ENCODE peak calls at places on chromosomes 2 and 18, in nine cellular contexts. One of them, this sample, is unnamed. For H3K4me1, the result is how much of the 10 kb centered on the place peaks cover.

GRCh38 chr2:241035818-241036396 is 37.5 kb downstream of the SNED1 start:
- DNase-seq in GM23248: no peak
- DNase-seq in endodermal cell: no peak
- DNase-seq in CD8-positive, alpha-beta memory T cell: peak
- DNase-seq in lung: no peak
- DNase-seq in PC-3: no peak
- DNase-seq in DND-41: no peak
- DNase-seq in body of pancreas: no peak
- DNase-seq in heart left ventricle: no peak
- DNase-seq in this sample: no peak

GRCh38 chr2:221673248-221673647 is 101.1 kb upstream of the EPHA4 start:
- DNase-seq in GM23248: peak
- DNase-seq in endodermal cell: no peak
- DNase-seq in CD8-positive, alpha-beta memory T cell: no peak
- DNase-seq in lung: no peak
- DNase-seq in PC-3: peak
- DNase-seq in DND-41: no peak
- DNase-seq in body of pancreas: no peak
- DNase-seq in heart left ventricle: no peak
- DNase-seq in this sample: no peak

GRCh38 chr2:201664334-201664733 is 21.0 kb upstream of the TMEM237 start:
- DNase-seq in GM23248: no peak
- DNase-seq in endodermal cell: no peak
- DNase-seq in CD8-positive, alpha-beta memory T cell: no peak
- DNase-seq in lung: no peak
- DNase-seq in PC-3: no peak
- DNase-seq in DND-41: no peak
- DNase-seq in body of pancreas: no peak
- DNase-seq in heart left ventricle: no peak
- DNase-seq in this sample: no peak

GRCh38 chr2:219057709-219058540 is 2.8 kb downstream of the IHH start:
- DNase-seq in GM23248: peak
- DNase-seq in endodermal cell: peak
- DNase-seq in CD8-positive, alpha-beta memory T cell: peak
- DNase-seq in lung: peak
- DNase-seq in PC-3: peak
- DNase-seq in DND-41: peak
- DNase-seq in body of pancreas: peak
- DNase-seq in heart left ventricle: peak
- DNase-seq in this sample: no peak

GRCh38 chr2:191376981-191377629 is 131.9 kb downstream of the MYO1B start:
- DNase-seq in GM23248: peak
- DNase-seq in endodermal cell: peak
- DNase-seq in CD8-positive, alpha-beta memory T cell: no peak
- DNase-seq in lung: peak
- DNase-seq in PC-3: peak
- DNase-seq in DND-41: peak
- DNase-seq in body of pancreas: peak
- DNase-seq in heart left ventricle: peak
- DNase-seq in this sample: no peak

GRCh38 chr2:131076707-131077106 is 16.6 kb downstream of the FAM168B start:
- DNase-seq in GM23248: no peak
- DNase-seq in endodermal cell: peak
- DNase-seq in CD8-positive, alpha-beta memory T cell: no peak
- DNase-seq in lung: no peak
- DNase-seq in PC-3: no peak
- DNase-seq in DND-41: no peak
- DNase-seq in body of pancreas: no peak
- DNase-seq in heart left ventricle: no peak
- DNase-seq in this sample: no peak

GRCh38 chr18:49023281-49023937 is 72.6 kb upstream of the SMAD7 start:
- DNase-seq in GM23248: no peak
- DNase-seq in endodermal cell: no peak
- DNase-seq in CD8-positive, alpha-beta memory T cell: no peak
- DNase-seq in lung: no peak
- DNase-seq in PC-3: no peak
- DNase-seq in DND-41: peak
- DNase-seq in body of pancreas: no peak
- DNase-seq in heart left ventricle: no peak
- DNase-seq in this sample: peak

GRCh38 chr2:60581461-60582282 is 28.2 kb upstream of the BCL11A start:
- DNase-seq in GM23248: peak
- DNase-seq in endodermal cell: peak
- DNase-seq in CD8-positive, alpha-beta memory T cell: peak
- DNase-seq in lung: peak
- DNase-seq in PC-3: peak
- DNase-seq in DND-41: peak
- DNase-seq in body of pancreas: peak
- DNase-seq in heart left ventricle: peak
- DNase-seq in this sample: peak

GRCh38 chr18:37314534-37314933 is 251.1 kb downstream of the CELF4 start:
- DNase-seq in GM23248: no peak
- DNase-seq in endodermal cell: peak
- DNase-seq in CD8-positive, alpha-beta memory T cell: no peak
- DNase-seq in lung: no peak
- DNase-seq in PC-3: no peak
- DNase-seq in DND-41: no peak
- DNase-seq in body of pancreas: no peak
- DNase-seq in heart left ventricle: no peak
- DNase-seq in this sample: no peak

GRCh38 chr18:33749831-33750230 is 171.8 kb downstream of the ASXL3 start:
- DNase-seq in GM23248: no peak
- DNase-seq in endodermal cell: peak
- DNase-seq in CD8-positive, alpha-beta memory T cell: no peak
- DNase-seq in lung: no peak
- DNase-seq in PC-3: no peak
- DNase-seq in DND-41: no peak
- DNase-seq in body of pancreas: no peak
- DNase-seq in heart left ventricle: no peak
- DNase-seq in this sample: no peak

GRCh38 chr18:55264108-55264507 is 304.8 kb upstream of the CCDC68 start:
- DNase-seq in GM23248: no peak
- DNase-seq in endodermal cell: no peak
- DNase-seq in CD8-positive, alpha-beta memory T cell: no peak
- DNase-seq in lung: no peak
- DNase-seq in PC-3: no peak
- DNase-seq in DND-41: no peak
- DNase-seq in body of pancreas: no peak
- DNase-seq in heart left ventricle: no peak
- DNase-seq in this sample: no peak

GRCh38 chr18:55268146-55268545 is 308.9 kb upstream of the CCDC68 start:
- DNase-seq in GM23248: no peak
- DNase-seq in endodermal cell: no peak
- DNase-seq in CD8-positive, alpha-beta memory T cell: no peak
- DNase-seq in lung: no peak
- DNase-seq in PC-3: no peak
- DNase-seq in DND-41: no peak
- DNase-seq in body of pancreas: no peak
- DNase-seq in heart left ventricle: no peak
- DNase-seq in this sample: no peak

GRCh38 chr18:55266981-55267380 is 307.7 kb upstream of the CCDC68 start:
- DNase-seq in GM23248: peak
- DNase-seq in endodermal cell: no peak
- DNase-seq in CD8-positive, alpha-beta memory T cell: no peak
- DNase-seq in lung: no peak
- DNase-seq in PC-3: no peak
- DNase-seq in DND-41: no peak
- DNase-seq in body of pancreas: no peak
- DNase-seq in heart left ventricle: no peak
- DNase-seq in this sample: no peak

GRCh38 chr18:55265130-55265675 is 305.9 kb upstream of the CCDC68 start:
- DNase-seq in GM23248: no peak
- DNase-seq in endodermal cell: no peak
- DNase-seq in CD8-positive, alpha-beta memory T cell: no peak
- DNase-seq in lung: no peak
- DNase-seq in PC-3: no peak
- DNase-seq in DND-41: no peak
- DNase-seq in body of pancreas: no peak
- DNase-seq in heart left ventricle: no peak
- DNase-seq in this sample: no peak

GRCh38 chr18:55265916-55266488 is 306.7 kb upstream of the CCDC68 start:
- DNase-seq in GM23248: peak
- DNase-seq in endodermal cell: no peak
- DNase-seq in CD8-positive, alpha-beta memory T cell: no peak
- DNase-seq in lung: no peak
- DNase-seq in PC-3: peak
- DNase-seq in DND-41: no peak
- DNase-seq in body of pancreas: no peak
- DNase-seq in heart left ventricle: no peak
- DNase-seq in this sample: no peak
- H3K4me1 ChIP-seq in GM23248: under half
- H3K4me1 ChIP-seq in endodermal cell: under half
- H3K4me1 ChIP-seq in CD8-positive, alpha-beta memory T cell: under half
- H3K4me1 ChIP-seq in lung: under half
- H3K4me1 ChIP-seq in PC-3: under half
- H3K4me1 ChIP-seq in DND-41: under half
- H3K4me1 ChIP-seq in body of pancreas: under half
- H3K4me1 ChIP-seq in heart left ventricle: under half
- H3K4me1 ChIP-seq in this sample: under half

GRCh38 chr18:58954986-58955385 is 90.3 kb downstream of the ZNF532 start:
- DNase-seq in GM23248: no peak
- DNase-seq in endodermal cell: no peak
- DNase-seq in CD8-positive, alpha-beta memory T cell: no peak
- DNase-seq in lung: no peak
- DNase-seq in PC-3: no peak
- DNase-seq in DND-41: no peak
- DNase-seq in body of pancreas: no peak
- DNase-seq in heart left ventricle: no peak
- DNase-seq in this sample: no peak

GRCh38 chr18:58955738-58956137 is 91.1 kb downstream of the ZNF532 start:
- DNase-seq in GM23248: peak
- DNase-seq in endodermal cell: no peak
- DNase-seq in CD8-positive, alpha-beta memory T cell: no peak
- DNase-seq in lung: no peak
- DNase-seq in PC-3: no peak
- DNase-seq in DND-41: no peak
- DNase-seq in body of pancreas: peak
- DNase-seq in heart left ventricle: no peak
- DNase-seq in this sample: no peak

GRCh38 chr18:58952303-58952702 is 87.6 kb downstream of the ZNF532 start:
- DNase-seq in GM23248: no peak
- DNase-seq in endodermal cell: no peak
- DNase-seq in CD8-positive, alpha-beta memory T cell: no peak
- DNase-seq in lung: no peak
- DNase-seq in PC-3: no peak
- DNase-seq in DND-41: no peak
- DNase-seq in body of pancreas: no peak
- DNase-seq in heart left ventricle: no peak
- DNase-seq in this sample: no peak

GRCh38 chr18:58953627-58954026 is 89.0 kb downstream of the ZNF532 start:
- DNase-seq in GM23248: no peak
- DNase-seq in endodermal cell: no peak
- DNase-seq in CD8-positive, alpha-beta memory T cell: no peak
- DNase-seq in lung: no peak
- DNase-seq in PC-3: no peak
- DNase-seq in DND-41: no peak
- DNase-seq in body of pancreas: peak
- DNase-seq in heart left ventricle: peak
- DNase-seq in this sample: no peak

DNA sequence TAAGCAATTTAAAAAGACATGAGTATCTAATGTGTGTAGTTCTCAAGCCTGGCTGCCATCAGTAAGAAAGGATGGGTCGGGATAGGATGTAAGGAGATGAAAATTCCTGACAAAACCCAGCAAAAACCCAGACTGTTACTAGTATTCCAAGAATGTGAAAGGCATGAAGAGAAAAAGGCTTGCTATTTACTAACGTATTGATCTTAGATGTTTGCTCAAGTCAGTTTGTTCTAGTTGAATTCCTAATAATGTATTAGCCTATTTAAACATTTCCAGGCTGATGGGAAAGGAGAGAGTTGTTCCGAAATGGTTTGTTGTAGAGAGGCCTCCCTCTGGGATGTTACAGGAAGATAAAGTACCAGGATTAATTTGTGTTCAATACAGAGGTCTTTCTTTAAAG is 88.2 kb downstream of the ZNF532 start:
- DNase-seq in GM23248: no peak
- DNase-seq in endodermal cell: no peak
- DNase-seq in CD8-positive, alpha-beta memory T cell: no peak
- DNase-seq in lung: no peak
- DNase-seq in PC-3: no peak
- DNase-seq in DND-41: no peak
- DNase-seq in body of pancreas: no peak
- DNase-seq in heart left ventricle: no peak
- DNase-seq in this sample: no peak
- H3K4me1 ChIP-seq in GM23248: under half
- H3K4me1 ChIP-seq in endodermal cell: under half
- H3K4me1 ChIP-seq in CD8-positive, alpha-beta memory T cell: under half
- H3K4me1 ChIP-seq in lung: under half
- H3K4me1 ChIP-seq in PC-3: under half
- H3K4me1 ChIP-seq in DND-41: under half
- H3K4me1 ChIP-seq in body of pancreas: under half
- H3K4me1 ChIP-seq in heart left ventricle: under half
- H3K4me1 ChIP-seq in this sample: under half

GRCh38 chr2:217954051-217954450 is 48.7 kb downstream of the TNS1 start:
- DNase-seq in GM23248: no peak
- DNase-seq in endodermal cell: no peak
- DNase-seq in CD8-positive, alpha-beta memory T cell: no peak
- DNase-seq in lung: no peak
- DNase-seq in PC-3: no peak
- DNase-seq in DND-41: no peak
- DNase-seq in body of pancreas: no peak
- DNase-seq in heart left ventricle: no peak
- DNase-seq in this sample: no peak

GRCh38 chr2:217953531-217953932 is 49.3 kb downstream of the TNS1 start:
- DNase-seq in GM23248: no peak
- DNase-seq in endodermal cell: no peak
- DNase-seq in CD8-positive, alpha-beta memory T cell: no peak
- DNase-seq in lung: no peak
- DNase-seq in PC-3: no peak
- DNase-seq in DND-41: no peak
- DNase-seq in body of pancreas: no peak
- DNase-seq in heart left ventricle: peak
- DNase-seq in this sample: no peak

GRCh38 chr2:217955881-217956493 is 46.8 kb downstream of the TNS1 start:
- DNase-seq in GM23248: no peak
- DNase-seq in endodermal cell: no peak
- DNase-seq in CD8-positive, alpha-beta memory T cell: no peak
- DNase-seq in lung: no peak
- DNase-seq in PC-3: no peak
- DNase-seq in DND-41: no peak
- DNase-seq in body of pancreas: no peak
- DNase-seq in heart left ventricle: no peak
- DNase-seq in this sample: no peak

GRCh38 chr2:217954469-217954868 is 48.3 kb downstream of the TNS1 start:
- DNase-seq in GM23248: no peak
- DNase-seq in endodermal cell: no peak
- DNase-seq in CD8-positive, alpha-beta memory T cell: no peak
- DNase-seq in lung: no peak
- DNase-seq in PC-3: no peak
- DNase-seq in DND-41: no peak
- DNase-seq in body of pancreas: no peak
- DNase-seq in heart left ventricle: peak
- DNase-seq in this sample: no peak

GRCh38 chr2:217954971-217955740 is 47.6 kb downstream of the TNS1 start:
- DNase-seq in GM23248: no peak
- DNase-seq in endodermal cell: no peak
- DNase-seq in CD8-positive, alpha-beta memory T cell: no peak
- DNase-seq in lung: no peak
- DNase-seq in PC-3: no peak
- DNase-seq in DND-41: no peak
- DNase-seq in body of pancreas: no peak
- DNase-seq in heart left ventricle: no peak
- DNase-seq in this sample: no peak
- H3K4me1 ChIP-seq in GM23248: under half
- H3K4me1 ChIP-seq in endodermal cell: under half
- H3K4me1 ChIP-seq in CD8-positive, alpha-beta memory T cell: under half
- H3K4me1 ChIP-seq in lung: under half
- H3K4me1 ChIP-seq in PC-3: under half
- H3K4me1 ChIP-seq in DND-41: under half
- H3K4me1 ChIP-seq in body of pancreas: half or more
- H3K4me1 ChIP-seq in heart left ventricle: under half
- H3K4me1 ChIP-seq in this sample: under half

GRCh38 chr2:150403457-150403856 is 84.0 kb downstream of the RND3 start:
- DNase-seq in GM23248: no peak
- DNase-seq in endodermal cell: no peak
- DNase-seq in CD8-positive, alpha-beta memory T cell: no peak
- DNase-seq in lung: no peak
- DNase-seq in PC-3: no peak
- DNase-seq in DND-41: peak
- DNase-seq in body of pancreas: no peak
- DNase-seq in heart left ventricle: no peak
- DNase-seq in this sample: no peak
- H3K4me1 ChIP-seq in GM23248: under half
- H3K4me1 ChIP-seq in endodermal cell: under half
- H3K4me1 ChIP-seq in CD8-positive, alpha-beta memory T cell: under half
- H3K4me1 ChIP-seq in lung: under half
- H3K4me1 ChIP-seq in PC-3: under half
- H3K4me1 ChIP-seq in DND-41: under half
- H3K4me1 ChIP-seq in body of pancreas: under half
- H3K4me1 ChIP-seq in heart left ventricle: under half
- H3K4me1 ChIP-seq in this sample: under half

This sample was measured in breast epithelium.